ENCODE peak calls at places on chromosome 6, in nine cellular contexts. One of them, this sample, is unnamed.
A peak's percentile ranks its signal among the peaks of the same experiment; 100 is the strongest.

GRCh38 chr6:21601932-21602390 is 8.4 kb downstream of the SOX4 start:
- DNase-seq in D341Med: no peak
- DNase-seq in cardiac fibroblast: no peak
- DNase-seq in EL: no peak
- DNase-seq in HuH-7.5: no peak
- DNase-seq in renal cortical epithelial cell: no peak
- DNase-seq in NCI-H748 treated with DMSO at 0.1 percent for 48 hours: no peak
- DNase-seq in GM12891: no peak
- DNase-seq in fibroblast of lung: no peak
- DNase-seq in this sample: no peak

GRCh38 chr6:108117427-108118358 is 43.2 kb upstream of the OSTM1 start:
- DNase-seq in D341Med: peak; percentile 63
- DNase-seq in cardiac fibroblast: peak; percentile 24
- DNase-seq in EL: peak; percentile 57
- DNase-seq in HuH-7.5: no peak
- DNase-seq in renal cortical epithelial cell: no peak
- DNase-seq in NCI-H748 treated with DMSO at 0.1 percent for 48 hours: no peak
- DNase-seq in GM12891: peak; percentile 27
- DNase-seq in fibroblast of lung: peak; percentile 18
- DNase-seq in this sample: no peak

GRCh38 chr6:30842754-30843610 is 41.3 kb upstream of the DDR1 start:
- DNase-seq in D341Med: no peak
- DNase-seq in cardiac fibroblast: no peak
- DNase-seq in EL: peak; percentile 42
- DNase-seq in HuH-7.5: no peak
- DNase-seq in renal cortical epithelial cell: no peak
- DNase-seq in NCI-H748 treated with DMSO at 0.1 percent for 48 hours: no peak
- DNase-seq in GM12891: no peak
- DNase-seq in fibroblast of lung: no peak
- DNase-seq in this sample: no peak

GRCh38 chr6:40066372-40066771 is 132.1 kb upstream of the MOCS1 start:
- DNase-seq in D341Med: no peak
- DNase-seq in cardiac fibroblast: no peak
- DNase-seq in EL: no peak
- DNase-seq in HuH-7.5: no peak
- DNase-seq in renal cortical epithelial cell: no peak
- DNase-seq in NCI-H748 treated with DMSO at 0.1 percent for 48 hours: no peak
- DNase-seq in GM12891: no peak
- DNase-seq in fibroblast of lung: no peak
- DNase-seq in this sample: no peak

GRCh38 chr6:108732101-108732870 is 115.9 kb upstream of the ARMC2 start:
- DNase-seq in D341Med: no peak
- DNase-seq in cardiac fibroblast: peak; percentile 72
- DNase-seq in EL: peak; percentile 82
- DNase-seq in HuH-7.5: no peak
- DNase-seq in renal cortical epithelial cell: peak; percentile 80
- DNase-seq in NCI-H748 treated with DMSO at 0.1 percent for 48 hours: no peak
- DNase-seq in GM12891: no peak
- DNase-seq in fibroblast of lung: peak; percentile 44
- DNase-seq in this sample: no peak

GRCh38 chr6:122869437-122870024 is 80.5 kb downstream of the SMPDL3A start:
- DNase-seq in D341Med: peak; percentile 70
- DNase-seq in cardiac fibroblast: peak; percentile 78
- DNase-seq in EL: peak; percentile 32
- DNase-seq in HuH-7.5: peak; percentile 23
- DNase-seq in renal cortical epithelial cell: peak; percentile 59
- DNase-seq in NCI-H748 treated with DMSO at 0.1 percent for 48 hours: peak; percentile 79
- DNase-seq in GM12891: no peak
- DNase-seq in fibroblast of lung: peak; percentile 63
- DNase-seq in this sample: peak; percentile 84

GRCh38 chr6:56693246-56693607 is 50.5 kb upstream of the DST start:
- DNase-seq in D341Med: peak; percentile 68
- DNase-seq in cardiac fibroblast: peak; percentile 93
- DNase-seq in EL: peak; percentile 95
- DNase-seq in HuH-7.5: no peak
- DNase-seq in renal cortical epithelial cell: peak; percentile 90
- DNase-seq in NCI-H748 treated with DMSO at 0.1 percent for 48 hours: no peak
- DNase-seq in GM12891: no peak
- DNase-seq in fibroblast of lung: peak; percentile 89
- DNase-seq in this sample: peak; percentile 23

GRCh38 chr6:56374841-56375369 is 127.5 kb upstream of the COL21A1 start:
- DNase-seq in D341Med: no peak
- DNase-seq in cardiac fibroblast: peak; percentile 91
- DNase-seq in EL: peak; percentile 41
- DNase-seq in HuH-7.5: no peak
- DNase-seq in renal cortical epithelial cell: peak; percentile 77
- DNase-seq in NCI-H748 treated with DMSO at 0.1 percent for 48 hours: no peak
- DNase-seq in GM12891: no peak
- DNase-seq in fibroblast of lung: peak; percentile 88
- DNase-seq in this sample: no peak

GRCh38 chr6:28981833-28982475 is 23.2 kb downstream of the ZNF311 start:
- DNase-seq in D341Med: peak; percentile 57
- DNase-seq in cardiac fibroblast: peak; percentile 96
- DNase-seq in EL: peak; percentile 90
- DNase-seq in HuH-7.5: no peak
- DNase-seq in renal cortical epithelial cell: peak; percentile 87
- DNase-seq in NCI-H748 treated with DMSO at 0.1 percent for 48 hours: peak; percentile 91
- DNase-seq in GM12891: peak; percentile 22
- DNase-seq in fibroblast of lung: peak; percentile 95
- DNase-seq in this sample: peak; percentile 81

GRCh38 chr6:95847061-95847460 is 168.7 kb upstream of the FUT9 start:
- DNase-seq in D341Med: no peak
- DNase-seq in cardiac fibroblast: no peak
- DNase-seq in EL: no peak
- DNase-seq in HuH-7.5: no peak
- DNase-seq in renal cortical epithelial cell: no peak
- DNase-seq in NCI-H748 treated with DMSO at 0.1 percent for 48 hours: peak; percentile 35
- DNase-seq in GM12891: no peak
- DNase-seq in fibroblast of lung: no peak
- DNase-seq in this sample: no peak

GRCh38 chr6:25359191-25359861 is 80.2 kb downstream of the CARMIL1 start:
- DNase-seq in D341Med: no peak
- DNase-seq in cardiac fibroblast: peak; percentile 56
- DNase-seq in EL: peak; percentile 86
- DNase-seq in HuH-7.5: no peak
- DNase-seq in renal cortical epithelial cell: peak; percentile 87
- DNase-seq in NCI-H748 treated with DMSO at 0.1 percent for 48 hours: no peak
- DNase-seq in GM12891: no peak
- DNase-seq in fibroblast of lung: peak; percentile 76
- DNase-seq in this sample: no peak

GRCh38 chr6:35599761-35600658 is 87.3 kb upstream of the TULP1 start:
- DNase-seq in D341Med: no peak
- DNase-seq in cardiac fibroblast: peak; percentile 65
- DNase-seq in EL: no peak
- DNase-seq in HuH-7.5: no peak
- DNase-seq in renal cortical epithelial cell: peak; percentile 44
- DNase-seq in NCI-H748 treated with DMSO at 0.1 percent for 48 hours: no peak
- DNase-seq in GM12891: no peak
- DNase-seq in fibroblast of lung: no peak
- DNase-seq in this sample: no peak

GRCh38 chr6:35419431-35419830 is 32.7 kb upstream of the FANCE start:
- DNase-seq in D341Med: no peak
- DNase-seq in cardiac fibroblast: peak; percentile 65
- DNase-seq in EL: peak; percentile 65
- DNase-seq in HuH-7.5: no peak
- DNase-seq in renal cortical epithelial cell: no peak
- DNase-seq in NCI-H748 treated with DMSO at 0.1 percent for 48 hours: no peak
- DNase-seq in GM12891: no peak
- DNase-seq in fibroblast of lung: peak; percentile 91
- DNase-seq in this sample: no peak

GRCh38 chr6:45417461-45417860 is 39.7 kb upstream of the SUPT3H start:
- DNase-seq in D341Med: no peak
- DNase-seq in cardiac fibroblast: no peak
- DNase-seq in EL: no peak
- DNase-seq in HuH-7.5: no peak
- DNase-seq in renal cortical epithelial cell: no peak
- DNase-seq in NCI-H748 treated with DMSO at 0.1 percent for 48 hours: no peak
- DNase-seq in GM12891: no peak
- DNase-seq in fibroblast of lung: no peak
- DNase-seq in this sample: no peak

GRCh38 chr6:115891111-115891669 is 169.5 kb downstream of the FRK start:
- DNase-seq in D341Med: no peak
- DNase-seq in cardiac fibroblast: peak; percentile 65
- DNase-seq in EL: peak; percentile 60
- DNase-seq in HuH-7.5: no peak
- DNase-seq in renal cortical epithelial cell: peak; percentile 94
- DNase-seq in NCI-H748 treated with DMSO at 0.1 percent for 48 hours: no peak
- DNase-seq in GM12891: no peak
- DNase-seq in fibroblast of lung: peak; percentile 51
- DNase-seq in this sample: no peak

GRCh38 chr6:131135244-131136020 is at the start of gene AKAP7:
- DNase-seq in D341Med: peak; percentile 79
- DNase-seq in cardiac fibroblast: peak; percentile 73
- DNase-seq in EL: peak; percentile 78
- DNase-seq in HuH-7.5: peak; percentile 80
- DNase-seq in renal cortical epithelial cell: no peak
- DNase-seq in NCI-H748 treated with DMSO at 0.1 percent for 48 hours: no peak
- DNase-seq in GM12891: peak; percentile 55
- DNase-seq in fibroblast of lung: peak; percentile 61
- DNase-seq in this sample: peak; percentile 75

GRCh38 chr6:6287415-6287814 is 33.0 kb downstream of the F13A1 start:
- DNase-seq in D341Med: no peak
- DNase-seq in cardiac fibroblast: no peak
- DNase-seq in EL: no peak
- DNase-seq in HuH-7.5: no peak
- DNase-seq in renal cortical epithelial cell: no peak
- DNase-seq in NCI-H748 treated with DMSO at 0.1 percent for 48 hours: no peak
- DNase-seq in GM12891: no peak
- DNase-seq in fibroblast of lung: no peak
- DNase-seq in this sample: no peak

GRCh38 chr6:65819152-65819551 is 112.1 kb upstream of the EYS start:
- DNase-seq in D341Med: no peak
- DNase-seq in cardiac fibroblast: peak; percentile 3
- DNase-seq in EL: no peak
- DNase-seq in HuH-7.5: no peak
- DNase-seq in renal cortical epithelial cell: no peak
- DNase-seq in NCI-H748 treated with DMSO at 0.1 percent for 48 hours: no peak
- DNase-seq in GM12891: no peak
- DNase-seq in fibroblast of lung: no peak
- DNase-seq in this sample: no peak

GRCh38 chr6:167683028-167683862 is 143.5 kb upstream of the AFDN start:
- DNase-seq in D341Med: no peak
- DNase-seq in cardiac fibroblast: peak; percentile 83
- DNase-seq in EL: no peak
- DNase-seq in HuH-7.5: peak; percentile 60
- DNase-seq in renal cortical epithelial cell: peak; percentile 92
- DNase-seq in NCI-H748 treated with DMSO at 0.1 percent for 48 hours: no peak
- DNase-seq in GM12891: no peak
- DNase-seq in fibroblast of lung: peak; percentile 22
- DNase-seq in this sample: no peak